ENCODE peak calls at places on chromosomes 4 and X, in four cellular contexts. W is IMR-90, N is BJ, F is spleen. G is an unnamed sample.

GRCh38 chr4:174739576-174739975 is 89.5 kb downstream of the GLRA3 start:
- DNase-seq in W (no peak), N (no peak), F (no peak), G (no peak)

GRCh38 chr4:110516106-110516922 is 40.4 kb downstream of the ENPEP start:
- DNase-seq in W (peak; percentile 51), N (no peak), F (peak; percentile 82), G (peak; percentile 76)

GRCh38 chr4:176198316-176198903 is 3.0 kb upstream of the SPATA4 start:
- DNase-seq in W (no peak), N (no peak), F (no peak), G (no peak)

GRCh38 chr4:69167300-69167699 is 47.2 kb downstream of the UGT2B11 start:
- DNase-seq in W (peak; percentile 2), N (no peak), F (no peak), G (no peak)

GRCh38 chr4:98176531-98176930 is 33.3 kb upstream of the STPG2 start:
- DNase-seq in W (no peak), N (no peak), F (no peak), G (no peak)

GRCh38 chrX:18877472-18877871 is 106.4 kb downstream of the PHKA2 start:
- DNase-seq in W (no peak), N (no peak), F (peak; percentile 17), G (no peak)

GRCh38 chr4:119525771-119526712 is 102.6 kb downstream of the PDE5A start:
- DNase-seq in W (peak; percentile 43), N (no peak), F (no peak), G (no peak)

GRCh38 chr4:188015025-188015778 is 19.6 kb downstream of the ZFP42 start:
- DNase-seq in W (no peak), N (no peak), F (no peak), G (peak; percentile 14)

GRCh38 chrX:152204919-152205318 is 66.5 kb upstream of the MAGEA10 start:
- DNase-seq in W (no peak), N (no peak), F (no peak), G (no peak)

GRCh38 chrX:48714573-48714972 is 18.0 kb downstream of the SUV39H1 start:
- DNase-seq in W (peak; percentile 17), N (no peak), F (no peak), G (no peak)

GRCh38 chrX:34656842-34657780 is at the start of gene TMEM47:
- DNase-seq in W (peak; percentile 70), N (peak; percentile 17), F (peak; percentile 73), G (peak; percentile 91)

GRCh38 chr4:98260047-98260578 is 1.1 kb upstream of the RAP1GDS1 start:
- DNase-seq in W (peak; percentile 10), N (no peak), F (no peak), G (peak; percentile 63)

GRCh38 chrX:136271300-136271699 is 20.1 kb upstream of the MAP7D3 start:
- DNase-seq in W (no peak), N (no peak), F (no peak), G (no peak)

GRCh38 chrX:53047228-53047627 is 1.4 kb upstream of the GPR173 start:
- DNase-seq in W (peak; percentile 15), N (no peak), F (no peak), G (no peak)
- TF ChIP-seq CTCF in W (peak; percentile 45), N (peak; percentile 28), F (no peak), G (peak; percentile 16)

GRCh38 chr4:32117696-32118095 is 1397.5 kb downstream of the PCDH7 start:
- DNase-seq in W (no peak), N (no peak), F (no peak), G (no peak)
- TF ChIP-seq CTCF in W (no peak), N (no peak), F (no peak), G (no peak)

DNA sequence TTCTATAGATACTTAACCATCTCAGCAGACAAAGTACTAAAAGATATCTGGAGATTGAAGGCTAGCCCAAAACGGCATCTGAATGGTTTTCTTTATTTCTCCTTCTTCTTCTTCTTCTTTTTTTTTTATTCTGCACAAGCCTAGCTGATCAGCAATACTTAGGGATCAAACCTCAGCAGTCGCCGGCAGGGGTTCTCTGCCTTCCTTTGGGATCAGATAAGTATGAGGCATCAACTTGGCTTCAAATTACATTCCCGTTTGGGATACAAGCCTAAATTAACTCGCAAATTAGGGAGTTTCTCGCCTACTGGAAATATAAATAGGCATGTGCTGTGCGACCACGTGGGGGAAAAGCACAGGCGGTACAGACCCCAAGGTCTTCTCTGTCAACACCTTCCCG is 730 bp downstream of the CT55 start:
- DNase-seq in W (no peak), N (no peak), F (no peak), G (no peak)
- TF ChIP-seq CTCF in W (no peak), N (no peak), F (no peak), G (no peak)

GRCh38 chr4:80336582-80336981 is 1.1 kb downstream of the CFAP299 start:
- DNase-seq in W (peak; percentile 32), N (no peak), F (peak; percentile 20), G (peak; percentile 19)
- TF ChIP-seq CTCF in W (peak; percentile 32), N (peak; percentile 40), F (no peak), G (no peak)

GRCh38 chrX:24391362-24391761 is 30.9 kb downstream of the SUPT20HL1 start:
- DNase-seq in W (no peak), N (no peak), F (no peak), G (no peak)
- TF ChIP-seq CTCF in W (no peak), N (no peak), F (no peak), G (no peak)

GRCh38 chr4:122602277-122603142 is 18.4 kb downstream of the IL21 start:
- DNase-seq in W (peak; percentile 54), N (no peak), F (no peak), G (no peak)
- TF ChIP-seq CTCF in W (peak; percentile 54), N (peak; percentile 50), F (peak; percentile 35), G (no peak)

DNA sequence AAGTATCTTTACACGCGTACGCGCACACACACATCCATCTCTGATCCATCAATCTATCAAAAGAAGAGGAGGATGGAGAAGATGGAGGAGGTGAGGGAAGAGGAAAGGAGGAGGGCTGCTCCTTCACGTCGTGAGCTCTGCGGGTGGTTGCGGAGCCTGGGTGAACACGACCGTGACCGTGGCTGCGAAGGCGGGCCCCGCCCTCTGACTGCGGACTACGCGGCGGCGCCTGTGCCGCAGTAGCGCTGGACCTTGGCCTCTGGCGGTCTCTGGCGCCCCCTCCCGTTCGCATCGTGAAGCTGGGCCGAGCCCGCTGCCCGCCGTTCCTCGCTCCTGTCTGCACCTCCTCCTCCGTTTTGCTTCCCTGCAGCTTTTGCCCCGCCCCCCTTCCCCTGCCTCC is 37.7 kb upstream of the ARAF start:
- DNase-seq in W (peak; percentile 55), N (no peak), F (peak; percentile 96), G (peak; percentile 89)
- TF ChIP-seq CTCF in W (peak; percentile 83), N (peak; percentile 75), F (peak; percentile 90), G (peak; percentile 67)

GRCh38 chrX:11111038-11111851 is at the start of gene HCCS:
- DNase-seq in W (peak; percentile 79), N (peak; percentile 34), F (peak; percentile 94), G (peak; percentile 77)
- TF ChIP-seq CTCF in W (no peak), N (peak; percentile 17), F (no peak), G (no peak)

GRCh38 chr4:15971068-15971801 is 8.3 kb upstream of the FGFBP2 start:
- DNase-seq in W (no peak), N (no peak), F (no peak), G (no peak)
- TF ChIP-seq CTCF in W (no peak), N (no peak), F (no peak), G (no peak)